ENCODE peak calls at places on chromosome 1, in six cellular contexts. N, G, Z, C, Y and B are unnamed samples. For H3K4me1, the result is how much of the 10 kb centered on the place peaks cover.

GRCh38 chr1:175521265-175522040 is 221.9 kb downstream of the TNR start:
- DNase-seq in N (no peak), G (no peak), Z (no peak), C (no peak), Y (no peak), B (no peak)

GRCh38 chr1:116826818-116827606 is 72.8 kb downstream of the CD2 start:
- DNase-seq in N (peak), G (peak), Z (no peak), C (peak), Y (peak), B (no peak)

GRCh38 chr1:102790997-102791396 is 317.3 kb downstream of the COL11A1 start:
- DNase-seq in N (no peak), G (no peak), Z (no peak), C (no peak), Y (no peak), B (no peak)

GRCh38 chr1:77383236-77383635 is 101.4 kb downstream of the AK5 start:
- DNase-seq in N (no peak), G (no peak), Z (no peak), C (no peak), Y (no peak), B (no peak)

GRCh38 chr1:113675299-113675698 is 84.0 kb downstream of the PHTF1 start:
- DNase-seq in N (no peak), G (peak), Z (no peak), C (no peak), Y (peak), B (no peak)

GRCh38 chr1:204756349-204756748 is 70.8 kb upstream of the LRRN2 start:
- DNase-seq in N (no peak), G (no peak), Z (no peak), C (no peak), Y (no peak), B (no peak)

GRCh38 chr1:32963746-32964460 is 706 bp downstream of the RNF19B start:
- DNase-seq in N (peak), G (peak), Z (peak), C (peak), Y (peak), B (no peak)

GRCh38 chr1:230509281-230509977 is 83.3 kb upstream of the PGBD5 start:
- DNase-seq in N (peak), G (peak), Z (peak), C (no peak), Y (peak), B (no peak)

GRCh38 chr1:209708297-209708696 is 3.7 kb downstream of the HSD11B1 start:
- DNase-seq in N (no peak), G (no peak), Z (no peak), C (no peak), Y (no peak), B (no peak)

GRCh38 chr1:174036798-174037197 is 14.6 kb upstream of the RC3H1 start:
- DNase-seq in N (no peak), G (no peak), Z (no peak), C (no peak), Y (no peak), B (no peak)

GRCh38 chr1:205542367-205542766 is 37.9 kb downstream of the CDK18 start:
- DNase-seq in N (no peak), G (no peak), Z (no peak), C (no peak), Y (no peak), B (no peak)

GRCh38 chr1:226073184-226073950 is 10.9 kb downstream of the H3-3A start:
- DNase-seq in N (no peak), G (no peak), Z (no peak), C (no peak), Y (no peak), B (no peak)

GRCh38 chr1:116760487-116760886 is 6.3 kb downstream of the CD2 start:
- DNase-seq in N (no peak), G (no peak), Z (no peak), C (no peak), Y (no peak), B (no peak)

GRCh38 chr1:78303620-78304019 is 187.2 kb upstream of the PTGFR start:
- DNase-seq in N (no peak), G (peak), Z (peak), C (no peak), Y (peak), B (no peak)

GRCh38 chr1:185825556-185825955 is 91.4 kb downstream of the HMCN1 start:
- DNase-seq in N (no peak), G (peak), Z (peak), C (no peak), Y (no peak), B (no peak)

GRCh38 chr1:2300004-2300771 is 72.1 kb downstream of the SKI start:
- DNase-seq in N (peak), G (no peak), Z (no peak), C (peak), Y (no peak), B (no peak)

GRCh38 chr1:237851209-237851845 is 39.4 kb downstream of the ZP4 start:
- DNase-seq in N (peak), G (peak), Z (peak), C (no peak), Y (peak), B (peak)

GRCh38 chr1:203066965-203067364 is 18.8 kb downstream of the MYOG start:
- DNase-seq in N (no peak), G (no peak), Z (no peak), C (no peak), Y (no peak), B (no peak)

GRCh38 chr1:185996211-185996610 is 262.0 kb downstream of the HMCN1 start:
- DNase-seq in N (no peak), G (peak), Z (peak), C (no peak), Y (peak), B (no peak)

GRCh38 chr1:29208462-29208861 is 22.3 kb downstream of the MECR start:
- DNase-seq in N (no peak), G (no peak), Z (no peak), C (no peak), Y (no peak), B (no peak)

DNA sequence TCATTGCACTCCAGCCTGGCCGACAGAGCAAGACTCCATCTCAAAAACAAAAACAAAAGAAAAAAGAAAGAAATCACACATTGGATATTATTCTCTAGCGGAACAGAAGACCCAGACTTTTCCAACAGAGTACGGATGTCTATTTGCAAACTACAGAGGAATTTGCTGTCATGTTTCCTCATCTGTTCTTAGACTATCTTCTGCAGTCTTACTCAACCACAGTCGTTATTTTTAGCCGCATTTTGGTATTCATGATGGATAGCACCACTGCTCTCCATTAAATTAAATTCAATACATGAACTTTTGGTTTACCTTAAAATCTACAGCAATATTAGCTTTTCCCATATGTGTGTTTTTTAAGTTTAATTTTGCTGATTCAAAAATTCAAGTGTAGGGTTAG is 14.2 kb upstream of the HEATR1 start:
- DNase-seq in N (no peak), G (no peak), Z (no peak), C (no peak), Y (no peak), B (no peak)
- H3K27ac ChIP-seq in N (no peak), G (no peak), Z (no peak), C (no peak), Y (no peak), B (no peak)

GRCh38 chr1:172895761-172896160 is 155.0 kb downstream of the TNFSF18 start:
- DNase-seq in N (no peak), G (no peak), Z (no peak), C (no peak), Y (no peak), B (no peak)

GRCh38 chr1:172894345-172895049 is 156.2 kb downstream of the TNFSF18 start:
- DNase-seq in N (peak), G (no peak), Z (no peak), C (no peak), Y (no peak), B (no peak)

GRCh38 chr1:172897738-172898137 is 153.0 kb downstream of the TNFSF18 start:
- DNase-seq in N (no peak), G (peak), Z (no peak), C (no peak), Y (peak), B (no peak)

GRCh38 chr1:172893146-172893841 is 157.4 kb downstream of the TNFSF18 start:
- DNase-seq in N (no peak), G (peak), Z (no peak), C (no peak), Y (no peak), B (no peak)

GRCh38 chr1:172895050-172895460 is 155.7 kb downstream of the TNFSF18 start:
- DNase-seq in N (peak), G (no peak), Z (no peak), C (peak), Y (peak), B (no peak)
- H3K4me3 ChIP-seq in N (peak), G (no peak), Z (no peak), C (peak), Y (peak), B (no peak)

DNA sequence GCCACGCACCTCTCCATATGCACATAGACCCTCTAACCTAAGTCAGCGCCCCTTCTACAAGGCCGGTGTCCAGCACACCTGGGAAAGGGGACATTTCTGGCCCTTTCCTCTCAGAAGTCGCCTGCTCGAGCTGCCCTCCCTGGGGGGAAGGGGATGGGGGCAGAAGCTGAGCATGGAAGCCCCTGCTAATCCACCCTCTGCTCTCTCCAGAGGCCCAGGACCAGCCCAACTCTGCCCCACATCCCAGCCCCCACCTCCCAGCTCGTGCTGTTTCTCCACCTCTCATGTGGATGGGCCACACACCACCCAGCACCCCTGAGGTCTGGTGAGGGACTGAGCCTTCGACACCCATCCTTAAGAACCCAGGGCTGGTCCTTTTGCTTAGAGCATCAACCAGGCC is 14.8 kb downstream of the TNFRSF1B start:
- DNase-seq in N (no peak), G (no peak), Z (no peak), C (no peak), Y (no peak), B (no peak)
- H3K4me1 ChIP-seq in N (under half), G (under half), Z (under half), C (under half), Y (under half), B (under half)

DNA sequence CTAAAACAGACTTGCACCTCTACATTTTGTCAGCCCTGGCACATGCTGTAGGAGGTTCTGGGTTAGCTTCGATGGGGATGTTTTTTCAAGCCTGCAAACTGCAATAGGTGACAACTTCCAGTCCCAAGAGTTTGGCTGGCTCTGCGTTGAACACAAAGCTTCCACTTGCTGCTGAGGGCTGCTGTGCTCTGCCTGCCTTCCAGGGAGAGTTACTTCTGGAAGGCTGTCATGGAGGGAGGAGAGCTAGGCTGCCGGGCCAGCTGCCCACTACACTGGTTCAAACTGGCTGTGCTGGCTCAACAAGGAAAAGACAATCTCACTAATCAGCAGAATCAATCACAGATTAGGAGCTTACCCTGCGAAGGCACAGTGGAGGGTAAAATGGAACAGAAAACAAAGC is 46.7 kb upstream of the PPP2R5A start:
- DNase-seq in N (no peak), G (no peak), Z (no peak), C (no peak), Y (no peak), B (no peak)
- H3K27ac ChIP-seq in N (no peak), G (no peak), Z (no peak), C (no peak), Y (no peak), B (no peak)

GRCh38 chr1:15137807-15138206 is 15.7 kb upstream of the TMEM51 start:
- DNase-seq in N (no peak), G (no peak), Z (no peak), C (no peak), Y (no peak), B (no peak)
- H3K4me3 ChIP-seq in N (no peak), G (no peak), Z (no peak), C (no peak), Y (no peak), B (no peak)

GRCh38 chr1:7898962-7899361 is 41.7 kb downstream of the TNFRSF9 start:
- DNase-seq in N (no peak), G (no peak), Z (no peak), C (no peak), Y (no peak), B (no peak)

GRCh38 chr1:7896994-7897393 is 43.6 kb downstream of the TNFRSF9 start:
- DNase-seq in N (no peak), G (no peak), Z (peak), C (no peak), Y (peak), B (no peak)

GRCh38 chr1:7905262-7905661 is 35.4 kb downstream of the TNFRSF9 start:
- DNase-seq in N (no peak), G (no peak), Z (no peak), C (no peak), Y (no peak), B (no peak)

GRCh38 chr1:7902478-7903084 is 38.1 kb downstream of the TNFRSF9 start:
- DNase-seq in N (peak), G (peak), Z (peak), C (peak), Y (peak), B (peak)

GRCh38 chr1:7899741-7900140 is 40.9 kb downstream of the TNFRSF9 start:
- DNase-seq in N (no peak), G (peak), Z (peak), C (no peak), Y (peak), B (no peak)
- H3K4me1 ChIP-seq in N (under half), G (under half), Z (under half), C (under half), Y (under half), B (under half)